ENCODE peak calls at places on chromosomes 12 and 14, in nine cellular contexts. U is epithelial cell of esophagus, D is iPS DF 6.9, W is fibroblast of lung, S is H7, M is HFF-Myc, J is AG09309, Q is AG04450, O is left ventricle myocardium inferior. K is an unnamed sample.

GRCh38 chr14:39432619-39433451 is 602 bp upstream of the FBXO33 start:
- DNase-seq in J (no peak), Q (no peak), W (peak; percentile 54), M (peak; percentile 52), D (peak; percentile 57), S (peak; percentile 87), O (peak; percentile 89), U (peak; percentile 89), K (peak; percentile 22)

GRCh38 chr12:71371132-71371531 is 68.5 kb upstream of the LGR5 start:
- DNase-seq in W (peak; percentile 2), Q (no peak), U (no peak), M (no peak), J (no peak), D (no peak), O (no peak), S (no peak), K (no peak)

GRCh38 chr12:124170756-124171155 is 124.1 kb upstream of the RFLNA start:
- DNase-seq in U (no peak), W (no peak), O (no peak), J (no peak), D (no peak), Q (no peak), S (no peak), M (no peak), K (no peak)

GRCh38 chr14:92549096-92549852 is 35.7 kb downstream of the RIN3 start:
- DNase-seq in O (peak; percentile 45), D (no peak), Q (no peak), U (no peak), W (no peak), S (no peak), M (no peak), J (no peak), K (no peak)

GRCh38 chr14:63671987-63672386 is 30.3 kb upstream of the WDR89 start:
- DNase-seq in Q (no peak), M (no peak), J (no peak), S (no peak), D (no peak), O (no peak), U (no peak), W (no peak), K (no peak)

GRCh38 chr14:92460916-92461579 is 52.5 kb upstream of the RIN3 start:
- DNase-seq in W (peak; percentile 65), M (peak; percentile 69), S (peak; percentile 22), Q (no peak), J (peak; percentile 47), U (peak; percentile 21), D (no peak), O (peak; percentile 51), K (peak; percentile 38)

GRCh38 chr12:112175361-112176155 is 50.2 kb downstream of the TRAFD1 start:
- DNase-seq in J (no peak), M (no peak), S (peak; percentile 18), D (no peak), U (no peak), O (no peak), W (no peak), Q (no peak), K (no peak)

GRCh38 chr12:29228474-29229157 is 79.5 kb downstream of the FAR2 start:
- DNase-seq in Q (no peak), D (no peak), W (no peak), U (no peak), M (no peak), O (no peak), J (no peak), S (no peak), K (no peak)

GRCh38 chr12:130339946-130340345 is 2.3 kb downstream of the PIWIL1 start:
- DNase-seq in S (peak; percentile 29), Q (no peak), M (no peak), U (peak; percentile 43), J (no peak), W (no peak), O (no peak), D (no peak), K (no peak)

GRCh38 chr12:49138587-49138986 is 7.4 kb upstream of the TUBA1B start:
- DNase-seq in S (no peak), D (no peak), W (no peak), M (no peak), J (no peak), O (no peak), Q (no peak), U (no peak), K (no peak)

GRCh38 chr12:26100966-26101744 is 23.7 kb downstream of the BHLHE41 start:
- DNase-seq in S (no peak), Q (no peak), D (no peak), W (no peak), U (peak; percentile 94), M (no peak), J (no peak), O (no peak), K (no peak)

GRCh38 chr12:122790393-122791075 is 16.2 kb downstream of the CCDC62 start:
- DNase-seq in Q (no peak), U (peak; percentile 75), W (no peak), J (no peak), O (no peak), M (no peak), S (peak; percentile 21), D (no peak), K (no peak)

GRCh38 chr12:132393991-132394949 is 64.9 kb upstream of the GALNT9 start:
- DNase-seq in W (no peak), J (no peak), U (no peak), M (no peak), D (no peak), S (no peak), O (no peak), Q (no peak), K (no peak)

GRCh38 chr12:4526923-4527546 is 11.7 kb upstream of the RAD51AP1 start:
- DNase-seq in S (no peak), U (peak; percentile 32), J (no peak), D (no peak), Q (no peak), M (no peak), O (no peak), W (peak; percentile 45), K (no peak)

GRCh38 chr14:75702107-75702506 is 41.1 kb downstream of the TTLL5 start:
- DNase-seq in W (no peak), U (no peak), M (no peak), Q (no peak), S (no peak), D (no peak), O (no peak), J (no peak), K (no peak)

GRCh38 chr14:73269729-73270651 is 32.7 kb downstream of the PAPLN start:
- DNase-seq in O (peak; percentile 64), D (no peak), U (peak; percentile 41), S (peak; percentile 90), J (no peak), M (no peak), W (peak; percentile 34), Q (no peak), K (no peak)

GRCh38 chr14:104265918-104266642 is 127.7 kb downstream of the KIF26A start:
- DNase-seq in U (no peak), M (no peak), J (no peak), W (no peak), Q (no peak), D (no peak), S (peak; percentile 45), O (no peak), K (no peak)

GRCh38 chr12:52038447-52038846 is 12.8 kb upstream of the NR4A1 start:
- DNase-seq in S (no peak), W (no peak), D (no peak), Q (no peak), O (no peak), J (no peak), U (no peak), M (no peak), K (no peak)
- H3K4me3 ChIP-seq in S (no peak overlapping the region), W (peak overlapping the region; percentile 7), D (no peak overlapping the region), Q (no peak overlapping the region), O (peak overlapping the region; percentile 75), J (no peak overlapping the region), U (no peak overlapping the region), M (peak overlapping the region; percentile 76), K (no peak overlapping the region)

GRCh38 chr14:45249847-45250575 is 3.0 kb downstream of the MIS18BP1 start:
- DNase-seq in J (peak; percentile 49), Q (peak; percentile 78), S (no peak), W (peak; percentile 97), U (peak; percentile 21), O (no peak), D (no peak), M (peak; percentile 63), K (peak; percentile 40)

GRCh38 chr14:45251912-45252311 is 1.1 kb downstream of the MIS18BP1 start:
- DNase-seq in J (no peak), Q (no peak), O (no peak), M (no peak), D (no peak), W (peak; percentile 29), S (no peak), U (peak; percentile 35), K (no peak)

GRCh38 chr14:45246633-45247173 is 6.3 kb downstream of the MIS18BP1 start:
- DNase-seq in S (no peak), J (no peak), W (no peak), O (no peak), M (no peak), Q (no peak), D (no peak), U (no peak), K (no peak)

GRCh38 chr14:45246151-45246550 is 6.9 kb downstream of the MIS18BP1 start:
- DNase-seq in M (no peak), U (no peak), D (no peak), S (no peak), W (no peak), O (no peak), Q (no peak), J (no peak), K (no peak)

GRCh38 chr14:45247427-45247826 is 5.6 kb downstream of the MIS18BP1 start:
- DNase-seq in D (no peak), J (no peak), U (no peak), M (no peak), O (no peak), W (no peak), Q (no peak), S (no peak), K (no peak)
- H3K4me3 ChIP-seq in D (no peak overlapping the region), J (no peak overlapping the region), U (no peak overlapping the region), M (no peak overlapping the region), O (no peak overlapping the region), W (no peak overlapping the region), Q (no peak overlapping the region), S (no peak overlapping the region), K (no peak overlapping the region)

GRCh38 chr12:67067453-67068203 is 201.5 kb upstream of the CAND1 start:
- DNase-seq in O (no peak), S (peak; percentile 7), W (no peak), Q (no peak), D (no peak), U (peak; percentile 68), J (no peak), M (no peak), K (no peak)
- H3K4me3 ChIP-seq in O (peak overlapping the region; percentile 72), S (peak overlapping the region; percentile 76), W (no peak overlapping the region), Q (no peak overlapping the region), D (peak overlapping the region; percentile 83), U (peak overlapping the region; percentile 59), J (no peak overlapping the region), M (no peak overlapping the region), K (no peak overlapping the region)

DNA sequence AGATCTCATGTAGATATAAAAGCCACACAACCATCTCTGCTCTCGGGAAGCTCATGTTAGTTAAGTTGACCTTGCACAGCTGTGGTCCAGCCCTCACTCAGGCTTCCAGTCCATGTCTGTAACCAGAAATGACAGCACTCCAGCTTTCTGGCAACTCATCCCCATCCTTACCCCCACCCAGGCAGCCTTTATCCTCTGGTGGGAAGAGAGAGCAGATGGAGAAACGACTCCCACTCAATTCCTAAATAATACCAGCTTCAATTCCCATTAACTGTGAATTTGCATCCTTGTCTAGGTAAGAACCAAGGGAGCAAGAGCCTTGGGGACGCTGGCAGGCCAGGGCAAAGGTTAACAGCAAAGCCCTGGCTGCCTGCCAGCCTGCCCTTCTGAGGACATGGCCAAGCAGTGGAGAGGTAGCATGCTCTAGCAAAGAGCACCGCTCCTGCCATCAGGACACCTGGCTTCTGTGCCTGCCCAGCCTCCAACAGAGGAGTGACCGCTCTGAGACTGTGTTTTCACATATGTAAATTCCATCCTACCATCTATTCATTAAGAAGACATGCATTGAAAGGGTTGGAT is 236.2 kb downstream of the GRIN2B start:
- DNase-seq in J (no peak), W (no peak), Q (no peak), U (no peak), O (no peak), D (no peak), M (no peak), S (no peak), K (no peak)
- H3K4me3 ChIP-seq in J (no peak overlapping the region), W (no peak overlapping the region), Q (no peak overlapping the region), U (no peak overlapping the region), O (no peak overlapping the region), D (no peak overlapping the region), M (no peak overlapping the region), S (no peak overlapping the region), K (no peak overlapping the region)